ENCODE peak calls at places on chromosomes 3 and 15, in ten cellular contexts. Q is iris pigment epithelial cell; T is Right ventricle myocardium superior; P is T follicular helper cell; Y is fibroblast of lung; B is Caco-2; S is stimulated activated CD4-positive, alpha-beta T cell treated with anti-CD3 and anti-CD28 coated beads, TNF-alpha, amount 100 ng/mL, for 48 hours; F is AG08395; C is progenitor cell of endocrine pancreas; O is substantia nigra. X is an unnamed sample.

GRCh38 chr3:40268708-40269524 is 40.6 kb upstream of the EIF1B start:
- DNase-seq in Q (no peak), T (no peak), P (no peak), Y (no peak), B (no peak), S (no peak), F (no peak), C (no peak), O (no peak), X (no peak)

GRCh38 chr3:185983495-185984141 is 45.8 kb upstream of the TRA2B start:
- DNase-seq in Q (peak), T (peak), P (peak), Y (peak), B (peak), S (peak), F (peak), C (peak), O (peak), X (peak)

GRCh38 chr3:34109846-34110245 is 311.4 kb downstream of the PDCD6IP start:
- DNase-seq in Q (no peak), T (no peak), P (no peak), Y (no peak), B (no peak), S (no peak), F (no peak), C (no peak), O (no peak), X (no peak)

GRCh38 chr15:33188654-33189257 is 5.8 kb downstream of the FMN1 start:
- DNase-seq in Q (no peak), T (no peak), P (no peak), Y (no peak), B (no peak), S (no peak), F (no peak), C (no peak), O (no peak), X (no peak)

GRCh38 chr15:58058729-58059128 is 6.8 kb downstream of the ALDH1A2 start:
- DNase-seq in Q (no peak), T (no peak), P (no peak), Y (no peak), B (no peak), S (no peak), F (no peak), C (no peak), O (no peak), X (no peak)

GRCh38 chr15:36550650-36551049 is 28.8 kb upstream of the CDIN1 start:
- DNase-seq in Q (no peak), T (no peak), P (no peak), Y (no peak), B (no peak), S (no peak), F (no peak), C (no peak), O (no peak), X (no peak)

GRCh38 chr15:28983432-28984311 is 97.9 kb downstream of the APBA2 start:
- DNase-seq in Q (no peak), T (no peak), P (no peak), Y (no peak), B (no peak), S (no peak), F (no peak), C (no peak), O (no peak), X (no peak)

GRCh38 chr15:68682906-68683490 is 104.2 kb downstream of the CORO2B start:
- DNase-seq in Q (no peak), T (peak), P (no peak), Y (no peak), B (no peak), S (no peak), F (no peak), C (no peak), O (no peak), X (no peak)

GRCh38 chr3:51271172-51271571 is 113.9 kb upstream of the MANF start:
- DNase-seq in Q (no peak), T (no peak), P (no peak), Y (no peak), B (no peak), S (no peak), F (no peak), C (no peak), O (no peak), X (no peak)

GRCh38 chr3:140933109-140933508 is 8.5 kb upstream of the SLC25A36 start:
- DNase-seq in Q (no peak), T (no peak), P (no peak), Y (no peak), B (no peak), S (no peak), F (no peak), C (no peak), O (no peak), X (no peak)

GRCh38 chr15:79431636-79432344 is at the start of gene MINAR1:
- DNase-seq in Q (peak), T (peak), P (no peak), Y (peak), B (no peak), S (no peak), F (peak), C (peak), O (no peak), X (no peak)

GRCh38 chr3:149494022-149494758 is 19.7 kb downstream of the TM4SF4 start:
- DNase-seq in Q (peak), T (peak), P (no peak), Y (peak), B (peak), S (peak), F (peak), C (peak), O (no peak), X (no peak)

GRCh38 chr15:38129531-38130199 is 123.0 kb upstream of the SPRED1 start:
- DNase-seq in Q (peak), T (peak), P (no peak), Y (peak), B (no peak), S (no peak), F (peak), C (no peak), O (peak), X (peak)

GRCh38 chr3:42256135-42256819 is 9.7 kb downstream of the CCK start:
- DNase-seq in Q (peak), T (no peak), P (no peak), Y (peak), B (no peak), S (no peak), F (peak), C (no peak), O (no peak), X (no peak)

GRCh38 chr3:36444909-36445308 is 64.6 kb downstream of the STAC start:
- DNase-seq in Q (no peak), T (no peak), P (no peak), Y (peak), B (no peak), S (no peak), F (peak), C (no peak), O (no peak), X (no peak)

GRCh38 chr3:16604887-16605602 is at the start of gene DAZL:
- DNase-seq in Q (no peak), T (no peak), P (no peak), Y (no peak), B (no peak), S (no peak), F (no peak), C (no peak), O (no peak), X (no peak)

GRCh38 chr3:60979861-60980739 is 271.2 kb downstream of the FHIT start:
- DNase-seq in Q (peak), T (no peak), P (no peak), Y (peak), B (no peak), S (no peak), F (no peak), C (no peak), O (no peak), X (no peak)

GRCh38 chr3:112002458-112002971 is 3.8 kb downstream of the TAGLN3 start:
- DNase-seq in Q (peak), T (no peak), P (no peak), Y (peak), B (no peak), S (no peak), F (no peak), C (no peak), O (no peak), X (no peak)

GRCh38 chr15:82986442-82986780 is 401 bp downstream of the RAMAC start:
- DNase-seq in Q (peak), T (no peak), P (peak), Y (no peak), B (no peak), S (no peak), F (no peak), C (no peak), O (no peak), X (no peak)